ENCODE peak calls at places on chromosomes 16 and 17, in eight cellular contexts. C, B, W, Q, S, U, P and R are unnamed samples.

GRCh38 chr17:61338000-61338864 is 61.4 kb upstream of the TBX2 start:
- DNase-seq in W (peak), Q (peak), S (peak), U (no peak), C (peak), B (no peak), P (peak), R (peak)

GRCh38 chr16:87133112-87133850 is 183.9 kb downstream of the C16orf95 start:
- DNase-seq in P (no peak), S (no peak), C (no peak), B (no peak), U (no peak), W (no peak), Q (no peak), R (no peak)

GRCh38 chr16:28974007-28974436 is 556 bp upstream of the SPNS1 start:
- DNase-seq in C (peak), B (peak), U (no peak), W (peak), Q (peak), S (peak), P (peak), R (peak)

GRCh38 chr16:87562201-87562600 is 40.1 kb upstream of the JPH3 start:
- DNase-seq in Q (no peak), U (no peak), C (no peak), B (no peak), P (no peak), S (no peak), W (no peak), R (no peak)

GRCh38 chr16:50547340-50547865 is 793 bp upstream of the NKD1 start:
- DNase-seq in W (peak), S (peak), C (peak), U (peak), Q (no peak), P (peak), B (peak), R (peak)

GRCh38 chr16:70434489-70435260 is 4.2 kb downstream of the ST3GAL2 start:
- DNase-seq in S (no peak), W (no peak), P (no peak), C (no peak), B (no peak), U (no peak), Q (no peak), R (no peak)

GRCh38 chr17:47987240-47987835 is 16.4 kb downstream of the CDK5RAP3 start:
- DNase-seq in Q (no peak), W (no peak), P (no peak), U (no peak), B (peak), S (no peak), C (no peak), R (no peak)

GRCh38 chr17:74212262-74212912 is 984 bp upstream of the TTYH2 start:
- DNase-seq in B (peak), Q (peak), U (no peak), P (no peak), C (no peak), W (no peak), S (peak), R (no peak)

GRCh38 chr17:50467114-50467854 is 1.4 kb downstream of the CHAD start:
- DNase-seq in Q (no peak), B (peak), S (no peak), U (peak), W (no peak), C (no peak), P (no peak), R (no peak)

GRCh38 chr17:73369126-73369525 is 57.3 kb upstream of the CDC42EP4 start:
- DNase-seq in W (peak), S (no peak), B (no peak), P (no peak), C (no peak), U (no peak), Q (no peak), R (no peak)

GRCh38 chr17:40501499-40501911 is at the start of gene TNS4:
- DNase-seq in S (peak), U (peak), P (no peak), C (peak), B (peak), Q (no peak), W (no peak), R (no peak)

GRCh38 chr16:56370185-56370584 is 55.2 kb downstream of the AMFR start:
- DNase-seq in W (no peak), S (no peak), U (no peak), Q (no peak), B (no peak), C (no peak), P (no peak), R (peak)

GRCh38 chr17:78180083-78180482 is 6.8 kb downstream of the TK1 start:
- DNase-seq in W (peak), Q (peak), S (no peak), P (no peak), C (no peak), B (no peak), U (no peak), R (no peak)
- TF ChIP-seq CTCF in W (no peak), Q (no peak), S (no peak), P (no peak), C (no peak), B (no peak), U (no peak), R (no peak)

GRCh38 chr17:75779987-75780889 is 4.4 kb upstream of the UNK start:
- DNase-seq in W (no peak), U (no peak), B (no peak), P (no peak), S (no peak), Q (no peak), C (no peak), R (no peak)
- H3K4me3 ChIP-seq in W (no peak), U (peak), B (peak), P (peak), S (peak), Q (no peak), C (no peak), R (no peak)

GRCh38 chr16:79768594-79768993 is 168.1 kb upstream of the MAF start:
- DNase-seq in B (no peak), U (no peak), C (no peak), P (no peak), W (no peak), Q (no peak), S (no peak), R (no peak)

GRCh38 chr16:79769320-79770243 is 169.0 kb upstream of the MAF start:
- DNase-seq in W (no peak), P (no peak), Q (no peak), C (no peak), U (no peak), S (no peak), B (no peak), R (no peak)

GRCh38 chr16:79764415-79765149 is 164.0 kb upstream of the MAF start:
- DNase-seq in Q (no peak), W (no peak), S (no peak), U (no peak), P (no peak), C (no peak), B (no peak), R (no peak)

GRCh38 chr16:79770244-79771064 is 169.9 kb upstream of the MAF start:
- DNase-seq in U (peak), W (peak), S (peak), B (peak), Q (peak), C (no peak), P (peak), R (peak)

DNA sequence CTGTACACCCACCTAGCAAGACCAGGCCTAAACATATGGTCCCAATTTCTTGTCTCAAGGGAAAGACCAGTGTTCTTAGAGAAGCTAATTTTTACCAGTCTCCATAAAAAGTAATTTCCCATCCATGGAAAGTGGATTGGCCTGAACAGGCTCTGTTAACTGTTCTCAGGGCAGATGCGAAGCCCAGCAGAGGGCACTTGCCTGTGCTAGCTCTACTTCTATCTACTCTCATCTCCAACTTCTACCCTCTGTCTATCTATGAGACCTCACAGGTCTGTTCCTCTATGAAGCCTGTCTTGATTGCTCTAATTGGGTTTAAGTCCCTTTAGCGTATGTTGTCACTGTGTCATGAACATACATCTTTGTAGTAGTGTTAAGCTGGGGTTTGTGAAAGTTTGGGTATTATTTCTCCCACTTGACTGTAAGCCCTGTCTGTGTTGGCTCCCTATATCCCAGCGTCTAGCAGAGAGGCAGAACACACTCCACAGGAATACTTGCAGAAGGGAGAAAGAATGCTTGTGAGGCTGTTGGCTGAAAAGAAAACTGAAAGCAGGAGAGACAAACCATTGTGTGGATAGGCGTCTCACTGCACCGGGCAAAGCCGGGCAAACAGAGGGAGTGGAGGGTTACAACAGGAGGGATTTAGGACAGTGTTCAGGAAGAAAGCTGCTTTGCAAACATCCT is 167.2 kb upstream of the MAF start:
- DNase-seq in S (no peak), C (no peak), W (no peak), U (peak), B (peak), P (no peak), Q (peak), R (peak)
- TF ChIP-seq CTCF in S (no peak), C (no peak), W (no peak), U (no peak), B (peak), P (peak), Q (peak), R (peak)

DNA sequence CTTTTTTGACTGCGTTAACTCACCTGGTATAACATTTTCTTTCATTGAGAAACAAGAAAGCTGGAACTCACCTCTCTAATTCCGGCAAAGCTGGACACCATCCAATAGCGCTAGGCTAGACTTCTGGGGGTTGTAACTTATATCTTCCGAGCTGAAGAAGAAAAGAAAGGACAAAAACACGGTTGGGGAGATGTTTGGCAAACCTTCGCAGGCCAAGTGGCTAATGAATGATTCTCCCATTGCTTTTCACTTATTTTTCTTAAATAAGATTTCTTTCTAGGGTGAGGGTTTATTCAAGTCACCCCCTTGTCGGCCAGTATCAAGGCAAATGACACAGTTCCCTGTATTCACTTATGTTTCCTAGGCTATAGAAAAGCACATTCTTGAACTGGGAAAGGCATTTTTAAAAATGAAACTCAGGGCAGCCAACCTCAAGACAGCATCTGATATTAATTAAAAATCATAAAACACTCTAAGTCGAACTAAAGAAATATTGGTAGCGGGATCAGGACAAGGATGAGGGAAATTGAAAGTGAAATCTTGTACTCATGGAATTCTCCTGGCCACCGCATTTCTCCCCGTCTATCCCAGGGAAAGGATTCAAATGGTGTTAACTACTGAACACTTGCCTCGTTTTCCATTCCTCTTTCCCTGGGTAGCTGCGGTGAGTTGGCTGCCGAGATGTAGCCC is 95.9 kb upstream of the ZFHX3 start:
- DNase-seq in P (no peak), S (no peak), C (no peak), W (no peak), B (no peak), U (no peak), Q (peak), R (peak)
- H3K4me3 ChIP-seq in P (no peak), S (no peak), C (no peak), W (peak), B (no peak), U (no peak), Q (peak), R (peak)

GRCh38 chr16:67164599-67165061 is at the start of gene HSF4:
- DNase-seq in U (peak), B (peak), C (no peak), W (peak), S (no peak), Q (peak), P (no peak), R (peak)

GRCh38 chr16:67166035-67166882 is 1.7 kb downstream of the HSF4 start:
- DNase-seq in P (no peak), W (peak), B (peak), U (no peak), Q (no peak), C (no peak), S (no peak), R (no peak)

GRCh38 chr16:67163903-67164558 is 514 bp upstream of the HSF4 start:
- DNase-seq in C (no peak), W (peak), Q (peak), U (no peak), P (no peak), B (peak), S (no peak), R (no peak)

GRCh38 chr16:67166883-67167168 is 2.3 kb downstream of the HSF4 start:
- DNase-seq in C (no peak), S (no peak), B (peak), U (no peak), P (no peak), Q (no peak), W (no peak), R (no peak)

DNA sequence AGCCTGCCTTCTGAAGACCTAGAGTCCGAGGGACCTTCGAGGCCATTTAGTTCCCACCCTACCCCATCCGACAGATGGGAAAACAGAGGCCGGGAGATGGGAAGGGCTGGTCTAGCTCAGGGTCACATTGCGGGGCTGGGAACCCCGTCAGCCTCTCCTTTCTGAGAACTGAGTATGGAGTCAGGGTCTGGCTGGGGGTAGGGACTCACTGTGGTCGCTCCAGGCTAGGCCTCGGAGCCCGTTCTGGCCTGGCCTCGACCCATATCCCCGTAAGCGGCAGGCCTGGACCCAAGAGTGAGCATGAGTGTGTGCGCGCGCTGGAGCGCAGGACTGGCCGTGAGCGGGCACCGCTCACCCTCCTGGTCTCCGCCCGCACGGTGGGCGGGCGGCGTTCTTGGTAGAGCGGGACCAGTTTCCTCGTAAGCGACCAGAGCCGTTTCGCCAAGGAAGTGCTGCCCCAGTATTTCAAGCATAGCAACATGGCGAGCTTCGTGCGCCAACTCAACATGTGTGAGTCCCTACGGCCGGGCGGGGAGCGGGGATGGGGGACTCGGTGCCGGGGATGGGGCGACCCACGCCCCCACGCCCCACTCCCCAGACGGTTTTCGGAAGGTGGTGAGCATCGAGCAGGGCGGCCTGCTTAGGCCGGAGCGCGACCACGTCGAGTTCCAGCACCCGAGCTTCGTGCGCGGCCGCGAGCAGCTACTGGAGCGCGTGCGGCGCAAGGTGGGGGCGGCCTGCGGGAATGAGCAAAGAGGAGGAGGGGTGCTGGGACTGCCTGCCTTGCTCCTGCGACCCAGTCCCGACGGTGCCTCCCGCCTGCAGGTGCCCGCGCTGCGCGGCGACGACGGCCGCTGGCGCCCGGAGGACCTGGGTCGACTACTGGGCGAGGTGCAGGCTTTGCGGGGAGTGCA is 833 bp downstream of the HSF4 start:
- DNase-seq in S (no peak), C (no peak), P (no peak), W (peak), U (no peak), Q (no peak), B (peak), R (no peak)
- TF ChIP-seq CTCF in S (no peak), C (no peak), P (no peak), W (no peak), U (no peak), Q (no peak), B (no peak), R (no peak)

DNA sequence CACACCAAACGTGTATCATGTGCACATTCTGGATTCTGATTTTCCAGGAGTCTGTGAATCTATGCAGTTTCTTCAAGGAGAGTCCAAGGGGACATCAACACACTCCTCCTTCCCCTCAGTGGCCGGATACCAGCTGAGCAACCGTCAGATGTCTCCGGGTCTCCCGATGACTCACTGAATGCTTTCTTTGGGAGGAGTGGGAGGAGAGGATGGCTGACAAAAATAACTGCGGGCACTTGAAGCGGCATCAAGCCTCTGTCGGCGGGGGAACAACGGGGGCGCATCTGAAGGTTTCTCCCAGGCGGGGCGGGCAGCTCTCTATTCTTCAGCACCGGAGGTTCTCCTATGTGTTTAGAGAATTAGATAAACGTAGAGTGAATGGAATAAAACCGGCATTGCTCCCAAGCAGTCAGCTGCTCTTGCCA is 24.6 kb upstream of the LRRC75A start:
- DNase-seq in U (no peak), W (peak), B (peak), Q (peak), S (peak), C (peak), P (peak), R (peak)
- H3K4me3 ChIP-seq in U (no peak), W (no peak), B (peak), Q (peak), S (peak), C (peak), P (peak), R (peak)

DNA sequence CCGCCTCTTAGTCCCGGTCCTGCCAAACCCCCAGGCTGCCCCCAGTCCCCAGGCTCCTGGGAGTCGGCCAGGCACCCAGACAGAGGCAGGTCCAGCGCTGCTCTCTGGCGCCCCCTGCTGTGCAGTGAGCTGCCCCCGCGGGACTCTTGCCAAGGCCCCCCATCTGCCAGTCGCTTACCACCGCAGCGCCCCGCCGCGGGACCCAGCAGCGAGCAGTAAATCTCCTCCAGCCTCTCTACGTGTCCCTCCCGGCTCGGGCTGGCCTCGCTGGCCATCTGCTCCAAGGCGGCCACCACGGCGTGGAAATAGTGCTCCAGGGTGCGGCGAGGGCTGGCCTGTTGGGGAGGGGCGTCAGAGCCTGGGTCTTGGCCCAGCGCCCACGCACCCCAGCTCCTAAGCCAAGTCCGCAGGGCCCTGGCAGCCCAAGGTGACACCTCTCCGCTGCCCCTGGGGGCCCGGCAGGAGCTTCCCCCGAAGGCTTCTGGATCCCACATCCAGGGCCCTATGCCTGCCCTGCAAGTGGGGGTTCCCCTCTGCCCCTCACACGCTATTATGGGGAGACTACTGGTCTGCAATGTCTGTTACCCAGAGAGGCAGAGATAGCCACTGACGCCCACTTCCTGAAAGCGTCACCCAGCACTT is 33.7 kb upstream of the MFSD6L start:
- DNase-seq in S (no peak), U (no peak), B (peak), Q (no peak), W (no peak), P (no peak), C (peak), R (no peak)
- TF ChIP-seq CTCF in S (peak), U (peak), B (peak), Q (peak), W (no peak), P (peak), C (peak), R (peak)

DNA sequence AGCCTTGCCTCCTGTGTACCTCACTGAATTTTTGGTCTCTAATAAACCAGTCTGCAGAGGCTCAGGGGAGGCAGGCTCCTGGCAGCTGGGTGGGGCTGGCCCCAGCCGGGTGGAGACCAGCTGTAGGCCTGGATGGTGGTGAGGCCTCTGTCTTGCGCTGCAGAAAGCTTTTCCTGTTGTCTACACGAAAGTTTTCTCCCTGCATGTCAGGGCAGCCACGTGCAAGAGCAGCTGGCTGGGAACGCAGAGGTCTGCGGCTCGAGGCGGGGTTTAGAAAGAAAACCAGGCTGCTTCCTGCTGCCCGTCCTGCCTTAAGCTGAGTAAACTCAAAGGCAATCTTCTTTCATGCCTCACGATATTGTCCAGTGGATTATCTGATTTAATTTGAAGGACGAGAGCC is 2.4 kb downstream of the SERPINF1 start:
- DNase-seq in U (peak), C (no peak), B (no peak), Q (peak), P (no peak), W (peak), S (no peak), R (peak)
- H3K4me3 ChIP-seq in U (no peak), C (no peak), B (no peak), Q (no peak), P (no peak), W (peak), S (no peak), R (no peak)